ENCODE peak calls at places on chromosomes 1 and 21, in five cellular contexts. O is endothelial cell of umbilical vein, B is GM23248, P is IMR-90, H is neural progenitor cell. Y is an unnamed sample.

GRCh38 chr1:96416111-96416595 is 305.4 kb upstream of the PTBP2 start:
- DNase-seq in O (peak; percentile 93), B (peak; percentile 97), P (peak; percentile 99), H (no peak), Y (peak; percentile 91)

GRCh38 chr1:97252076-97252475 is 530.5 kb downstream of the PTBP2 start:
- DNase-seq in O (no peak), B (peak; percentile 91), P (peak; percentile 81), H (no peak), Y (peak; percentile 84)

GRCh38 chr1:246113555-246114095 is 393.5 kb downstream of the SMYD3 start:
- DNase-seq in O (peak; percentile 84), B (no peak), P (peak; percentile 16), H (no peak), Y (no peak)

GRCh38 chr1:54766726-54767125 is 2.4 kb upstream of the PARS2 start:
- DNase-seq in O (no peak), B (no peak), P (no peak), H (no peak), Y (no peak)

GRCh38 chr21:40662889-40663288 is 184.1 kb downstream of the DSCAM start:
- DNase-seq in O (no peak), B (no peak), P (no peak), H (no peak), Y (no peak)

GRCh38 chr1:104795931-104796330 is 1046.2 kb downstream of the AMY1C start:
- DNase-seq in O (no peak), B (no peak), P (no peak), H (no peak), Y (no peak)

GRCh38 chr1:18972991-18973390 is 16.5 kb upstream of the IFFO2 start:
- DNase-seq in O (peak; percentile 51), B (peak; percentile 53), P (peak; percentile 34), H (no peak), Y (no peak)

GRCh38 chr1:79982218-79982617 is 975.7 kb upstream of the ADGRL4 start:
- DNase-seq in O (peak; percentile 87), B (peak; percentile 59), P (peak; percentile 83), H (no peak), Y (peak; percentile 65)

GRCh38 chr1:107963009-107963408 is 2.0 kb downstream of the VAV3 start:
- DNase-seq in O (no peak), B (no peak), P (no peak), H (no peak), Y (no peak)

GRCh38 chr1:168287237-168287664 is 6.6 kb downstream of the TBX19 start:
- DNase-seq in O (peak; percentile 55), B (peak; percentile 50), P (peak; percentile 83), H (no peak), Y (peak; percentile 31)

GRCh38 chr1:157371211-157371610 is 181.1 kb downstream of the FCRL5 start:
- DNase-seq in O (no peak), B (peak; percentile 19), P (no peak), H (no peak), Y (peak; percentile 4)

GRCh38 chr1:241356519-241357365 is at the start of gene RGS7:
- DNase-seq in O (peak; percentile 60), B (peak; percentile 62), P (peak; percentile 41), H (peak; percentile 86), Y (peak; percentile 88)

GRCh38 chr1:39436842-39437241 is 54.6 kb upstream of the BMP8A start:
- DNase-seq in O (no peak), B (no peak), P (no peak), H (no peak), Y (no peak)

GRCh38 chr1:28887418-28887834 is 26.9 kb upstream of the EPB41 start:
- DNase-seq in O (no peak), B (peak; percentile 25), P (no peak), H (peak; percentile 63), Y (peak; percentile 61)

GRCh38 chr1:236064674-236065508 is at the start of gene NID1:
- DNase-seq in O (peak; percentile 75), B (peak; percentile 82), P (peak; percentile 79), H (peak; percentile 95), Y (peak; percentile 96)

GRCh38 chr1:16204634-16205332 is 7.7 kb downstream of the ARHGEF19 start:
- DNase-seq in O (peak; percentile 21), B (peak; percentile 41), P (no peak), H (peak; percentile 77), Y (no peak)

GRCh38 chr1:168520052-168520751 is 23.6 kb downstream of the XCL2 start:
- DNase-seq in O (no peak), B (no peak), P (no peak), H (peak; percentile 7), Y (no peak)

GRCh38 chr21:19731251-19731650 is 1267.0 kb upstream of the NCAM2 start:
- DNase-seq in O (no peak), B (no peak), P (no peak), H (no peak), Y (no peak)

GRCh38 chr1:68363346-68363745 is 86.4 kb downstream of the RPE65 start:
- DNase-seq in O (no peak), B (no peak), P (no peak), H (no peak), Y (no peak)

GRCh38 chr21:20258542-20258941 is 739.7 kb upstream of the NCAM2 start:
- DNase-seq in O (no peak), B (no peak), P (no peak), H (no peak), Y (no peak)

GRCh38 chr1:84693774-84694173 is 3.5 kb upstream of the SSX2IP start:
- DNase-seq in O (no peak), B (peak; percentile 7), P (no peak), H (no peak), Y (no peak)

GRCh38 chr1:155179107-155180031 is 5.7 kb downstream of the TRIM46 start:
- DNase-seq in O (no peak), B (no peak), P (no peak), H (no peak), Y (no peak)

GRCh38 chr1:167457936-167458584 is 60.3 kb downstream of the CD247 start:
- DNase-seq in O (no peak), B (no peak), P (no peak), H (no peak), Y (no peak)

GRCh38 chr21:32829504-32829903 is 57.9 kb upstream of the PAXBP1 start:
- DNase-seq in O (no peak), B (no peak), P (no peak), H (no peak), Y (no peak)

GRCh38 chr1:161921990-161922389 is 101.7 kb downstream of the OLFML2B start:
- DNase-seq in O (peak; percentile 41), B (peak; percentile 83), P (peak; percentile 68), H (no peak), Y (peak; percentile 75)

GRCh38 chr1:180112979-180113650 is 41.6 kb upstream of the QSOX1 start:
- DNase-seq in O (no peak), B (no peak), P (peak; percentile 72), H (no peak), Y (peak; percentile 60)

GRCh38 chr1:83760211-83760978 is 238.5 kb downstream of the TTLL7 start:
- DNase-seq in O (no peak), B (no peak), P (no peak), H (no peak), Y (no peak)

GRCh38 chr1:99005537-99005942 is 879 bp upstream of the PLPPR5 start:
- DNase-seq in O (no peak), B (peak; percentile 29), P (no peak), H (peak; percentile 44), Y (no peak)

GRCh38 chr1:205597691-205598314 is 34.0 kb downstream of the ELK4 start:
- DNase-seq in O (peak; percentile 98), B (no peak), P (peak; percentile 66), H (no peak), Y (peak; percentile 23)

GRCh38 chr1:156904187-156904959 is 10.9 kb downstream of the PEAR1 start:
- DNase-seq in O (peak; percentile 30), B (no peak), P (no peak), H (no peak), Y (no peak)

GRCh38 chr1:66768935-66769334 is 16.7 kb downstream of the DYNLT5 start:
- DNase-seq in O (no peak), B (no peak), P (no peak), H (no peak), Y (no peak)
- H3K4me3 ChIP-seq in O (no peak overlapping the region), B (no peak overlapping the region), P (no peak overlapping the region), H (no peak overlapping the region), Y (no peak overlapping the region)

GRCh38 chr21:45082715-45083114 is 8.3 kb downstream of the ADARB1 start:
- DNase-seq in O (no peak), B (no peak), P (no peak), H (no peak), Y (no peak)
- H3K4me1 ChIP-seq in O (peaks cover 24% of the 10 kb centered on the region), B (peaks cover 26% of the 10 kb centered on the region), P (peaks cover 37% of the 10 kb centered on the region), H (peaks cover 9% of the 10 kb centered on the region), Y (peaks cover 28% of the 10 kb centered on the region)

GRCh38 chr1:109792056-109792831 is 28.5 kb upstream of the EPS8L3 start:
- DNase-seq in O (peak; percentile 90), B (peak; percentile 93), P (peak; percentile 93), H (peak; percentile 80), Y (peak; percentile 94)
- H3K9ac ChIP-seq in O (no peak overlapping the region), B (peak overlapping the region; percentile 56), P (peak overlapping the region; percentile 44), H (no peak overlapping the region), Y (peak overlapping the region; percentile 39)

GRCh38 chr1:151009674-151010345 is 1.6 kb downstream of the PRUNE1 start:
- DNase-seq in O (no peak), B (no peak), P (no peak), H (no peak), Y (no peak)
- H3K4me3 ChIP-seq in O (no peak overlapping the region), B (peak overlapping the region; percentile 89), P (no peak overlapping the region), H (peak overlapping the region; percentile 76), Y (peak overlapping the region; percentile 99)